ENCODE peak calls at places on chromosomes 6 and 20, in nine cellular contexts. One of them, this sample, is unnamed.

GRCh38 chr20:61822396-61822795 is 243.3 kb downstream of the TAF4 start:
- DNase-seq in activated gamma-delta T cell treated with Interleukin-2 at 50 U/mL for 16 hours: no peak
- DNase-seq in mucosa of gallbladder: no peak
- DNase-seq in activated naive CD8-positive, alpha-beta T cell treated with anti-CD3 and anti-CD28 coated beads for 36 hours: no peak
- DNase-seq in H54: no peak
- DNase-seq in posterior cingulate gyrus: peak; percentile 77
- DNase-seq in left kidney: no peak
- DNase-seq in progenitor cell of endocrine pancreas: no peak
- DNase-seq in fibroblast of the conjunctiva: no peak
- DNase-seq in this sample: no peak

GRCh38 chr6:2819115-2819514 is 22.5 kb downstream of the SERPINB1 start:
- DNase-seq in activated gamma-delta T cell treated with Interleukin-2 at 50 U/mL for 16 hours: no peak
- DNase-seq in mucosa of gallbladder: no peak
- DNase-seq in activated naive CD8-positive, alpha-beta T cell treated with anti-CD3 and anti-CD28 coated beads for 36 hours: no peak
- DNase-seq in H54: no peak
- DNase-seq in posterior cingulate gyrus: no peak
- DNase-seq in left kidney: no peak
- DNase-seq in progenitor cell of endocrine pancreas: no peak
- DNase-seq in fibroblast of the conjunctiva: no peak
- DNase-seq in this sample: no peak

GRCh38 chr6:46059608-46060007 is 43.9 kb upstream of the CLIC5 start:
- DNase-seq in activated gamma-delta T cell treated with Interleukin-2 at 50 U/mL for 16 hours: no peak
- DNase-seq in mucosa of gallbladder: no peak
- DNase-seq in activated naive CD8-positive, alpha-beta T cell treated with anti-CD3 and anti-CD28 coated beads for 36 hours: no peak
- DNase-seq in H54: no peak
- DNase-seq in posterior cingulate gyrus: no peak
- DNase-seq in left kidney: no peak
- DNase-seq in progenitor cell of endocrine pancreas: no peak
- DNase-seq in fibroblast of the conjunctiva: no peak
- DNase-seq in this sample: no peak

GRCh38 chr6:84416043-84416657 is 188.7 kb upstream of the CEP162 start:
- DNase-seq in activated gamma-delta T cell treated with Interleukin-2 at 50 U/mL for 16 hours: no peak
- DNase-seq in mucosa of gallbladder: no peak
- DNase-seq in activated naive CD8-positive, alpha-beta T cell treated with anti-CD3 and anti-CD28 coated beads for 36 hours: no peak
- DNase-seq in H54: no peak
- DNase-seq in posterior cingulate gyrus: no peak
- DNase-seq in left kidney: no peak
- DNase-seq in progenitor cell of endocrine pancreas: no peak
- DNase-seq in fibroblast of the conjunctiva: no peak
- DNase-seq in this sample: no peak

GRCh38 chr6:143689852-143690251 is 12.1 kb downstream of the PHACTR2 start:
- DNase-seq in activated gamma-delta T cell treated with Interleukin-2 at 50 U/mL for 16 hours: no peak
- DNase-seq in mucosa of gallbladder: no peak
- DNase-seq in activated naive CD8-positive, alpha-beta T cell treated with anti-CD3 and anti-CD28 coated beads for 36 hours: no peak
- DNase-seq in H54: no peak
- DNase-seq in posterior cingulate gyrus: no peak
- DNase-seq in left kidney: no peak
- DNase-seq in progenitor cell of endocrine pancreas: no peak
- DNase-seq in fibroblast of the conjunctiva: no peak
- DNase-seq in this sample: no peak

GRCh38 chr6:8180327-8181161 is 78.2 kb upstream of the EEF1E1 start:
- DNase-seq in activated gamma-delta T cell treated with Interleukin-2 at 50 U/mL for 16 hours: no peak
- DNase-seq in mucosa of gallbladder: no peak
- DNase-seq in activated naive CD8-positive, alpha-beta T cell treated with anti-CD3 and anti-CD28 coated beads for 36 hours: no peak
- DNase-seq in H54: peak; percentile 75
- DNase-seq in posterior cingulate gyrus: no peak
- DNase-seq in left kidney: peak; percentile 77
- DNase-seq in progenitor cell of endocrine pancreas: no peak
- DNase-seq in fibroblast of the conjunctiva: peak; percentile 60
- DNase-seq in this sample: no peak

GRCh38 chr20:40189621-40190020 is 499.4 kb downstream of the MAFB start:
- DNase-seq in activated gamma-delta T cell treated with Interleukin-2 at 50 U/mL for 16 hours: no peak
- DNase-seq in mucosa of gallbladder: no peak
- DNase-seq in activated naive CD8-positive, alpha-beta T cell treated with anti-CD3 and anti-CD28 coated beads for 36 hours: no peak
- DNase-seq in H54: no peak
- DNase-seq in posterior cingulate gyrus: no peak
- DNase-seq in left kidney: no peak
- DNase-seq in progenitor cell of endocrine pancreas: no peak
- DNase-seq in fibroblast of the conjunctiva: no peak
- DNase-seq in this sample: no peak

GRCh38 chr6:168967556-168967955 is 286.1 kb downstream of the THBS2 start:
- DNase-seq in activated gamma-delta T cell treated with Interleukin-2 at 50 U/mL for 16 hours: no peak
- DNase-seq in mucosa of gallbladder: no peak
- DNase-seq in activated naive CD8-positive, alpha-beta T cell treated with anti-CD3 and anti-CD28 coated beads for 36 hours: no peak
- DNase-seq in H54: no peak
- DNase-seq in posterior cingulate gyrus: no peak
- DNase-seq in left kidney: peak; percentile 12
- DNase-seq in progenitor cell of endocrine pancreas: no peak
- DNase-seq in fibroblast of the conjunctiva: no peak
- DNase-seq in this sample: no peak

GRCh38 chr20:62517901-62518610 is 42.3 kb upstream of the GATA5 start:
- DNase-seq in activated gamma-delta T cell treated with Interleukin-2 at 50 U/mL for 16 hours: no peak
- DNase-seq in mucosa of gallbladder: no peak
- DNase-seq in activated naive CD8-positive, alpha-beta T cell treated with anti-CD3 and anti-CD28 coated beads for 36 hours: no peak
- DNase-seq in H54: no peak
- DNase-seq in posterior cingulate gyrus: no peak
- DNase-seq in left kidney: no peak
- DNase-seq in progenitor cell of endocrine pancreas: no peak
- DNase-seq in fibroblast of the conjunctiva: no peak
- DNase-seq in this sample: no peak

GRCh38 chr6:79671605-79672266 is 40.6 kb downstream of the SH3BGRL2 start:
- DNase-seq in activated gamma-delta T cell treated with Interleukin-2 at 50 U/mL for 16 hours: peak; percentile 55
- DNase-seq in mucosa of gallbladder: peak; percentile 85
- DNase-seq in activated naive CD8-positive, alpha-beta T cell treated with anti-CD3 and anti-CD28 coated beads for 36 hours: peak; percentile 67
- DNase-seq in H54: peak; percentile 5
- DNase-seq in posterior cingulate gyrus: no peak
- DNase-seq in left kidney: no peak
- DNase-seq in progenitor cell of endocrine pancreas: no peak
- DNase-seq in fibroblast of the conjunctiva: no peak
- DNase-seq in this sample: peak; percentile 11

GRCh38 chr6:111482236-111482958 is 621 bp downstream of the REV3L start:
- DNase-seq in activated gamma-delta T cell treated with Interleukin-2 at 50 U/mL for 16 hours: peak; percentile 44
- DNase-seq in mucosa of gallbladder: peak; percentile 29
- DNase-seq in activated naive CD8-positive, alpha-beta T cell treated with anti-CD3 and anti-CD28 coated beads for 36 hours: peak; percentile 44
- DNase-seq in H54: no peak
- DNase-seq in posterior cingulate gyrus: peak; percentile 88
- DNase-seq in left kidney: peak; percentile 82
- DNase-seq in progenitor cell of endocrine pancreas: peak; percentile 22
- DNase-seq in fibroblast of the conjunctiva: no peak
- DNase-seq in this sample: peak; percentile 72

GRCh38 chr6:116144590-116144989 is 18.7 kb upstream of the COL10A1 start:
- DNase-seq in activated gamma-delta T cell treated with Interleukin-2 at 50 U/mL for 16 hours: no peak
- DNase-seq in mucosa of gallbladder: no peak
- DNase-seq in activated naive CD8-positive, alpha-beta T cell treated with anti-CD3 and anti-CD28 coated beads for 36 hours: no peak
- DNase-seq in H54: peak; percentile 6
- DNase-seq in posterior cingulate gyrus: no peak
- DNase-seq in left kidney: no peak
- DNase-seq in progenitor cell of endocrine pancreas: no peak
- DNase-seq in fibroblast of the conjunctiva: peak; percentile 16
- DNase-seq in this sample: no peak

GRCh38 chr6:33694401-33694931 is 17.0 kb downstream of the UQCC2 start:
- DNase-seq in activated gamma-delta T cell treated with Interleukin-2 at 50 U/mL for 16 hours: peak; percentile 64
- DNase-seq in mucosa of gallbladder: no peak
- DNase-seq in activated naive CD8-positive, alpha-beta T cell treated with anti-CD3 and anti-CD28 coated beads for 36 hours: peak; percentile 71
- DNase-seq in H54: peak; percentile 80
- DNase-seq in posterior cingulate gyrus: peak; percentile 83
- DNase-seq in left kidney: peak; percentile 78
- DNase-seq in progenitor cell of endocrine pancreas: no peak
- DNase-seq in fibroblast of the conjunctiva: no peak
- DNase-seq in this sample: peak; percentile 51

GRCh38 chr6:23696946-23697345 is 429.1 kb upstream of the NRSN1 start:
- DNase-seq in activated gamma-delta T cell treated with Interleukin-2 at 50 U/mL for 16 hours: no peak
- DNase-seq in mucosa of gallbladder: no peak
- DNase-seq in activated naive CD8-positive, alpha-beta T cell treated with anti-CD3 and anti-CD28 coated beads for 36 hours: no peak
- DNase-seq in H54: no peak
- DNase-seq in posterior cingulate gyrus: no peak
- DNase-seq in left kidney: peak; percentile 66
- DNase-seq in progenitor cell of endocrine pancreas: no peak
- DNase-seq in fibroblast of the conjunctiva: no peak
- DNase-seq in this sample: no peak

GRCh38 chr20:58577871-58578615 is 62.8 kb upstream of the APCDD1L start:
- DNase-seq in activated gamma-delta T cell treated with Interleukin-2 at 50 U/mL for 16 hours: no peak
- DNase-seq in mucosa of gallbladder: no peak
- DNase-seq in activated naive CD8-positive, alpha-beta T cell treated with anti-CD3 and anti-CD28 coated beads for 36 hours: no peak
- DNase-seq in H54: no peak
- DNase-seq in posterior cingulate gyrus: peak; percentile 67
- DNase-seq in left kidney: peak; percentile 71
- DNase-seq in progenitor cell of endocrine pancreas: no peak
- DNase-seq in fibroblast of the conjunctiva: no peak
- DNase-seq in this sample: no peak

GRCh38 chr6:127554435-127555006 is 22.5 kb upstream of the C6orf58 start:
- DNase-seq in activated gamma-delta T cell treated with Interleukin-2 at 50 U/mL for 16 hours: no peak
- DNase-seq in mucosa of gallbladder: no peak
- DNase-seq in activated naive CD8-positive, alpha-beta T cell treated with anti-CD3 and anti-CD28 coated beads for 36 hours: peak; percentile 14
- DNase-seq in H54: no peak
- DNase-seq in posterior cingulate gyrus: no peak
- DNase-seq in left kidney: peak; percentile 22
- DNase-seq in progenitor cell of endocrine pancreas: no peak
- DNase-seq in fibroblast of the conjunctiva: no peak
- DNase-seq in this sample: no peak

GRCh38 chr6:161057103-161058091 is 65.8 kb downstream of the MAP3K4 start:
- DNase-seq in activated gamma-delta T cell treated with Interleukin-2 at 50 U/mL for 16 hours: no peak
- DNase-seq in mucosa of gallbladder: no peak
- DNase-seq in activated naive CD8-positive, alpha-beta T cell treated with anti-CD3 and anti-CD28 coated beads for 36 hours: no peak
- DNase-seq in H54: no peak
- DNase-seq in posterior cingulate gyrus: no peak
- DNase-seq in left kidney: no peak
- DNase-seq in progenitor cell of endocrine pancreas: no peak
- DNase-seq in fibroblast of the conjunctiva: no peak
- DNase-seq in this sample: no peak

GRCh38 chr6:116158641-116159040 is 32.7 kb upstream of the COL10A1 start:
- DNase-seq in activated gamma-delta T cell treated with Interleukin-2 at 50 U/mL for 16 hours: no peak
- DNase-seq in mucosa of gallbladder: no peak
- DNase-seq in activated naive CD8-positive, alpha-beta T cell treated with anti-CD3 and anti-CD28 coated beads for 36 hours: no peak
- DNase-seq in H54: no peak
- DNase-seq in posterior cingulate gyrus: no peak
- DNase-seq in left kidney: no peak
- DNase-seq in progenitor cell of endocrine pancreas: no peak
- DNase-seq in fibroblast of the conjunctiva: no peak
- DNase-seq in this sample: no peak

GRCh38 chr6:24125980-24126379 is at the start of gene NRSN1:
- DNase-seq in activated gamma-delta T cell treated with Interleukin-2 at 50 U/mL for 16 hours: no peak
- DNase-seq in mucosa of gallbladder: peak; percentile 11
- DNase-seq in activated naive CD8-positive, alpha-beta T cell treated with anti-CD3 and anti-CD28 coated beads for 36 hours: peak; percentile 8
- DNase-seq in H54: no peak
- DNase-seq in posterior cingulate gyrus: peak; percentile 94
- DNase-seq in left kidney: peak; percentile 79
- DNase-seq in progenitor cell of endocrine pancreas: peak; percentile 37
- DNase-seq in fibroblast of the conjunctiva: no peak
- DNase-seq in this sample: no peak

GRCh38 chr20:46333136-46333991 is 25.1 kb upstream of the CDH22 start:
- DNase-seq in activated gamma-delta T cell treated with Interleukin-2 at 50 U/mL for 16 hours: no peak
- DNase-seq in mucosa of gallbladder: no peak
- DNase-seq in activated naive CD8-positive, alpha-beta T cell treated with anti-CD3 and anti-CD28 coated beads for 36 hours: no peak
- DNase-seq in H54: no peak
- DNase-seq in posterior cingulate gyrus: no peak
- DNase-seq in left kidney: no peak
- DNase-seq in progenitor cell of endocrine pancreas: no peak
- DNase-seq in fibroblast of the conjunctiva: no peak
- DNase-seq in this sample: no peak

GRCh38 chr20:11266571-11266970 is 592.8 kb upstream of the JAG1 start:
- DNase-seq in activated gamma-delta T cell treated with Interleukin-2 at 50 U/mL for 16 hours: no peak
- DNase-seq in mucosa of gallbladder: peak; percentile 72
- DNase-seq in activated naive CD8-positive, alpha-beta T cell treated with anti-CD3 and anti-CD28 coated beads for 36 hours: no peak
- DNase-seq in H54: no peak
- DNase-seq in posterior cingulate gyrus: no peak
- DNase-seq in left kidney: no peak
- DNase-seq in progenitor cell of endocrine pancreas: no peak
- DNase-seq in fibroblast of the conjunctiva: no peak
- DNase-seq in this sample: no peak

GRCh38 chr6:163288915-163289314 is 125.6 kb upstream of the QKI start:
- DNase-seq in activated gamma-delta T cell treated with Interleukin-2 at 50 U/mL for 16 hours: no peak
- DNase-seq in mucosa of gallbladder: no peak
- DNase-seq in activated naive CD8-positive, alpha-beta T cell treated with anti-CD3 and anti-CD28 coated beads for 36 hours: no peak
- DNase-seq in H54: no peak
- DNase-seq in posterior cingulate gyrus: no peak
- DNase-seq in left kidney: no peak
- DNase-seq in progenitor cell of endocrine pancreas: no peak
- DNase-seq in fibroblast of the conjunctiva: no peak
- DNase-seq in this sample: no peak

GRCh38 chr6:105765239-105765638 is 320.9 kb upstream of the PRDM1 start:
- DNase-seq in activated gamma-delta T cell treated with Interleukin-2 at 50 U/mL for 16 hours: no peak
- DNase-seq in mucosa of gallbladder: no peak
- DNase-seq in activated naive CD8-positive, alpha-beta T cell treated with anti-CD3 and anti-CD28 coated beads for 36 hours: no peak
- DNase-seq in H54: no peak
- DNase-seq in posterior cingulate gyrus: no peak
- DNase-seq in left kidney: no peak
- DNase-seq in progenitor cell of endocrine pancreas: no peak
- DNase-seq in fibroblast of the conjunctiva: no peak
- DNase-seq in this sample: no peak

GRCh38 chr6:141484726-141485125 is 648.0 kb upstream of the GJE1 start:
- DNase-seq in activated gamma-delta T cell treated with Interleukin-2 at 50 U/mL for 16 hours: no peak
- DNase-seq in mucosa of gallbladder: no peak
- DNase-seq in activated naive CD8-positive, alpha-beta T cell treated with anti-CD3 and anti-CD28 coated beads for 36 hours: peak; percentile 29
- DNase-seq in H54: no peak
- DNase-seq in posterior cingulate gyrus: no peak
- DNase-seq in left kidney: no peak
- DNase-seq in progenitor cell of endocrine pancreas: no peak
- DNase-seq in fibroblast of the conjunctiva: no peak
- DNase-seq in this sample: peak; percentile 69

GRCh38 chr20:37804584-37805566 is 98.1 kb upstream of the VSTM2L start:
- DNase-seq in activated gamma-delta T cell treated with Interleukin-2 at 50 U/mL for 16 hours: no peak
- DNase-seq in mucosa of gallbladder: no peak
- DNase-seq in activated naive CD8-positive, alpha-beta T cell treated with anti-CD3 and anti-CD28 coated beads for 36 hours: no peak
- DNase-seq in H54: no peak
- DNase-seq in posterior cingulate gyrus: peak; percentile 81
- DNase-seq in left kidney: peak; percentile 13
- DNase-seq in progenitor cell of endocrine pancreas: no peak
- DNase-seq in fibroblast of the conjunctiva: no peak
- DNase-seq in this sample: peak; percentile 41

GRCh38 chr6:3284436-3284876 is 25.7 kb downstream of the PSMG4 start:
- DNase-seq in activated gamma-delta T cell treated with Interleukin-2 at 50 U/mL for 16 hours: no peak
- DNase-seq in mucosa of gallbladder: no peak
- DNase-seq in activated naive CD8-positive, alpha-beta T cell treated with anti-CD3 and anti-CD28 coated beads for 36 hours: no peak
- DNase-seq in H54: no peak
- DNase-seq in posterior cingulate gyrus: peak; percentile 87
- DNase-seq in left kidney: no peak
- DNase-seq in progenitor cell of endocrine pancreas: no peak
- DNase-seq in fibroblast of the conjunctiva: no peak
- DNase-seq in this sample: no peak

GRCh38 chr6:39083111-39083702 is 31.8 kb downstream of the SAYSD1 start:
- DNase-seq in activated gamma-delta T cell treated with Interleukin-2 at 50 U/mL for 16 hours: no peak
- DNase-seq in mucosa of gallbladder: no peak
- DNase-seq in activated naive CD8-positive, alpha-beta T cell treated with anti-CD3 and anti-CD28 coated beads for 36 hours: peak; percentile 25
- DNase-seq in H54: no peak
- DNase-seq in posterior cingulate gyrus: no peak
- DNase-seq in left kidney: no peak
- DNase-seq in progenitor cell of endocrine pancreas: no peak
- DNase-seq in fibroblast of the conjunctiva: no peak
- DNase-seq in this sample: no peak

This sample was measured in B cell.